ENCODE peak calls at places on chromosome 15, in four cellular contexts. L is tibial artery, O is ecto neural progenitor cell, Z is GDM1. H is an unnamed sample.

GRCh38 chr15:99558084-99558483 is 7.7 kb upstream of the MEF2A start:
- DNase-seq in L (no peak), O (no peak), Z (no peak), H (no peak)

GRCh38 chr15:59662260-59662659 is 4.9 kb upstream of the GTF2A2 start:
- DNase-seq in L (no peak), O (no peak), Z (no peak), H (no peak)

GRCh38 chr15:59492389-59493377 is 54.7 kb downstream of the FAM81A start:
- DNase-seq in L (peak), O (peak), Z (peak), H (peak)

GRCh38 chr15:57559875-57560274 is 31.8 kb upstream of the MYZAP start:
- DNase-seq in L (peak), O (peak), Z (no peak), H (peak)

GRCh38 chr15:75367913-75368688 is at the start of gene MAN2C1:
- DNase-seq in L (peak), O (peak), Z (peak), H (peak)

GRCh38 chr15:77869021-77869895 is 208.3 kb downstream of the TBC1D2B start:
- DNase-seq in L (no peak), O (no peak), Z (no peak), H (peak)

GRCh38 chr15:90860942-90861675 is 7.3 kb upstream of the FURIN start:
- DNase-seq in L (no peak), O (no peak), Z (no peak), H (no peak)

GRCh38 chr15:58070801-58071418 is 5.4 kb upstream of the ALDH1A2 start:
- DNase-seq in L (peak), O (peak), Z (no peak), H (peak)

GRCh38 chr15:42069025-42069424 is 25.3 kb downstream of the PLA2G4D start:
- DNase-seq in L (no peak), O (no peak), Z (no peak), H (no peak)

GRCh38 chr15:55277116-55277564 is 12.5 kb downstream of the RAB27A start:
- DNase-seq in L (no peak), O (no peak), Z (peak), H (no peak)

GRCh38 chr15:73784299-73784698 is 31.1 kb upstream of the INSYN1 start:
- DNase-seq in L (no peak), O (no peak), Z (no peak), H (no peak)

GRCh38 chr15:89143503-89144162 is 55.4 kb downstream of the ABHD2 start:
- DNase-seq in L (no peak), O (no peak), Z (no peak), H (no peak)

GRCh38 chr15:101472033-101472432 is 17.5 kb downstream of the PCSK6 start:
- DNase-seq in L (no peak), O (no peak), Z (no peak), H (peak)

GRCh38 chr15:77017091-77017660 is 22.2 kb downstream of the PSTPIP1 start:
- DNase-seq in L (no peak), O (no peak), Z (no peak), H (no peak)

GRCh38 chr15:74593122-74593521 is 22.5 kb upstream of the CLK3 start:
- DNase-seq in L (no peak), O (no peak), Z (no peak), H (no peak)

GRCh38 chr15:64288999-64289398 is 67.0 kb downstream of the CSNK1G1 start:
- DNase-seq in L (no peak), O (no peak), Z (no peak), H (no peak)

GRCh38 chr15:29122506-29122905 is 147.1 kb downstream of the NSMCE3 start:
- DNase-seq in L (no peak), O (no peak), Z (no peak), H (no peak)

GRCh38 chr15:33963831-33964664 is 4.2 kb upstream of the CHRM5 start:
- DNase-seq in L (no peak), O (no peak), Z (peak), H (no peak)

GRCh38 chr15:40175160-40175559 is 14.3 kb downstream of the BUB1B start:
- DNase-seq in L (no peak), O (no peak), Z (no peak), H (no peak)

GRCh38 chr15:62472616-62473299 is 307.7 kb upstream of the C2CD4B start:
- DNase-seq in L (no peak), O (no peak), Z (no peak), H (no peak)

GRCh38 chr15:81410318-81410753 is 36.3 kb upstream of the TMC3 start:
- DNase-seq in L (peak), O (peak), Z (peak), H (no peak)

GRCh38 chr15:98648654-98649537 is 557 bp downstream of the IGF1R start:
- DNase-seq in L (no peak), O (peak), Z (peak), H (peak)

GRCh38 chr15:98746375-98746679 is 98.0 kb downstream of the IGF1R start:
- DNase-seq in L (no peak), O (no peak), Z (no peak), H (no peak)

GRCh38 chr15:88465633-88466219 is 1.5 kb downstream of the MRPL46 start:
- DNase-seq in L (no peak), O (no peak), Z (no peak), H (no peak)

GRCh38 chr15:26521142-26521541 is 251.7 kb downstream of the GABRB3 start:
- DNase-seq in L (no peak), O (no peak), Z (no peak), H (no peak)

H was measured in cardiac septum.